ENCODE peak calls at places on chromosomes 6 and 20, in eight cellular contexts. Y, X, V, Z, T, H, U and Q are unnamed samples.
A peak's percentile ranks its signal among the peaks of the same experiment; 100 is the strongest.

GRCh38 chr6:169224716-169225115 is 28.9 kb downstream of the THBS2 start:
- DNase-seq in U (no peak), H (peak; percentile 59), T (no peak), Y (no peak), Z (no peak), X (no peak), V (no peak), Q (no peak)

GRCh38 chr6:54775586-54775985 is 71.0 kb upstream of the FAM83B start:
- DNase-seq in V (peak; percentile 18), T (no peak), U (no peak), H (no peak), Z (no peak), Y (no peak), X (no peak), Q (peak; percentile 5)

GRCh38 chr6:129498950-129499870 is 210.8 kb downstream of the ARHGAP18 start:
- DNase-seq in X (no peak), Y (peak; percentile 74), U (no peak), T (no peak), V (peak; percentile 63), Z (no peak), H (no peak), Q (peak; percentile 86)

GRCh38 chr20:17227199-17227535 is 327 bp downstream of the PCSK2 start:
- DNase-seq in V (no peak), U (no peak), X (no peak), H (no peak), Y (peak; percentile 5), Z (no peak), T (no peak), Q (peak; percentile 11)

GRCh38 chr20:46377532-46377931 is 28.9 kb downstream of the ELMO2 start:
- DNase-seq in T (no peak), Y (no peak), V (no peak), U (no peak), X (no peak), Z (no peak), H (no peak), Q (no peak)

GRCh38 chr6:38387994-38388393 is 251.7 kb downstream of the BTBD9 start:
- DNase-seq in V (peak; percentile 57), H (no peak), Z (no peak), U (no peak), Y (peak; percentile 43), X (no peak), T (no peak), Q (peak; percentile 96)

GRCh38 chr6:130520801-130521200 is 155.0 kb downstream of the TMEM200A start:
- DNase-seq in Y (no peak), H (no peak), X (no peak), T (no peak), V (no peak), U (no peak), Z (no peak), Q (no peak)

GRCh38 chr6:89197141-89197540 is 20.0 kb downstream of the GABRR1 start:
- DNase-seq in V (no peak), T (no peak), X (no peak), Z (no peak), H (no peak), Y (no peak), U (no peak), Q (no peak)

GRCh38 chr6:108027594-108027993 is 46.9 kb downstream of the OSTM1 start:
- DNase-seq in U (no peak), T (no peak), H (no peak), Y (no peak), V (peak; percentile 6), Z (no peak), X (peak; percentile 70), Q (no peak)

GRCh38 chr6:414447-414846 is 22.9 kb downstream of the IRF4 start:
- DNase-seq in U (no peak), H (no peak), T (no peak), X (no peak), Y (no peak), V (no peak), Z (no peak), Q (no peak)

GRCh38 chr6:47242483-47243386 is 67.0 kb downstream of the TNFRSF21 start:
- DNase-seq in Z (peak; percentile 72), V (peak; percentile 95), U (peak; percentile 74), H (peak; percentile 96), T (peak; percentile 89), X (peak; percentile 92), Y (peak; percentile 92), Q (peak; percentile 75)

GRCh38 chr6:118784641-118785164 is 109.2 kb upstream of the ASF1A start:
- DNase-seq in V (no peak), H (no peak), X (no peak), U (no peak), T (peak; percentile 21), Y (no peak), Z (no peak), Q (no peak)

DNA sequence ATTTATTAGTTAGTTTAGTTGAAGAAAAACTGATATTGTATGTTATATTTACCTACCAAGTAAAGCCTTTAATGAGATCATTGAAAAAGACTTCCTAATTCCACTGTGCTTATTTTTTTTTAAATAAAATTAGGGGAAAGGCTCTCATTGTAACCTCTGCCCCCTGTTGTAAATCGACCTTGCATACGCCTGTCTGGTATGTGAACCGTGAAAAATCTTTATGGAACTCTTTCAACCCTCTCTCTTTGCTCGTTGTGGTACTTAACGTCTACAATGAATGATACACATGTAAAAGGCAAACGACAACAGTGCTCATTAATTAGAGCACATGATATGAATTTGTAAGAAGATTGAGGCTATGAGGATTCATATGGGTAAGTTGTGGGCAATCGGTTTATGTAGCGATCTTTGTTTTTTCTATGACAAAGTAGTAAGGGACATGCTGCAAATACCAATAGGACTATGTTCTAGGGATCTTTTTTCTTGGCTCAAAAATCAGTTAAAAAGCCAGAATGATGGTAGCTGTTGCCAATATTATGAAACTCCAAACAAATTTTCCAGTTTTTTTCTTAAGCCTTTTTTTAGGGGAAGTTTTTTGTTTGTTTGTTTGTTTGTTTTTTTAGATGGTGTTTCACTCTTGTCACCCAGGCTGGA is 119.0 kb upstream of the MCHR2 start:
- DNase-seq in X (no peak), H (no peak), Y (no peak), U (no peak), T (no peak), V (no peak), Z (no peak), Q (no peak)
- H3K4me1 ChIP-seq in X (no peaks in the 10 kb centered on the region), H (no peaks in the 10 kb centered on the region), Y (no peaks in the 10 kb centered on the region), U (no peaks in the 10 kb centered on the region), T (no peaks in the 10 kb centered on the region), V (no peaks in the 10 kb centered on the region), Z (no peaks in the 10 kb centered on the region), Q (peaks cover 21% of the 10 kb centered on the region)

DNA sequence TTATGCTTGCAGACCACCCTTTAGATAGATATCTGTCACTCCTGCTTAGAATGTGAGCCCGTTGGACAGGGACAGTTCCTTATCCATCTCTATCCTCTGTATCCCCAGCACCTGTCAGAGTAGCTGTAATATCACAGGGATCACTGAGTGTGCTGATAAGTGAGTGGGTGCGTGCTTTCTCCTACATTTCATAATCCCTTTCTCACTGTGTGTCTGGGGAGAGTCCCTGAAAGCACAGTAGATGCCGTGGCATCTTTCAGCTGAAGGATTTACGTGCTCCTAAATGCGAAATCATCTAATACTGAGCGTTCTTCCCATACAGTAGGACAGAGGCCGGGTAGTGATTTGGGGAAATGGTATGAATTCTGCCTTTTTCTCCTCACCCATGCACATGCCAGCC is 198.9 kb upstream of the SASH1 start:
- DNase-seq in U (no peak), H (no peak), X (no peak), V (no peak), T (no peak), Z (no peak), Y (no peak), Q (no peak)
- H3K4me3 ChIP-seq in U (no peak overlapping the region), H (no peak overlapping the region), X (no peak overlapping the region), V (no peak overlapping the region), T (no peak overlapping the region), Z (no peak overlapping the region), Y (no peak overlapping the region), Q (no peak overlapping the region)

DNA sequence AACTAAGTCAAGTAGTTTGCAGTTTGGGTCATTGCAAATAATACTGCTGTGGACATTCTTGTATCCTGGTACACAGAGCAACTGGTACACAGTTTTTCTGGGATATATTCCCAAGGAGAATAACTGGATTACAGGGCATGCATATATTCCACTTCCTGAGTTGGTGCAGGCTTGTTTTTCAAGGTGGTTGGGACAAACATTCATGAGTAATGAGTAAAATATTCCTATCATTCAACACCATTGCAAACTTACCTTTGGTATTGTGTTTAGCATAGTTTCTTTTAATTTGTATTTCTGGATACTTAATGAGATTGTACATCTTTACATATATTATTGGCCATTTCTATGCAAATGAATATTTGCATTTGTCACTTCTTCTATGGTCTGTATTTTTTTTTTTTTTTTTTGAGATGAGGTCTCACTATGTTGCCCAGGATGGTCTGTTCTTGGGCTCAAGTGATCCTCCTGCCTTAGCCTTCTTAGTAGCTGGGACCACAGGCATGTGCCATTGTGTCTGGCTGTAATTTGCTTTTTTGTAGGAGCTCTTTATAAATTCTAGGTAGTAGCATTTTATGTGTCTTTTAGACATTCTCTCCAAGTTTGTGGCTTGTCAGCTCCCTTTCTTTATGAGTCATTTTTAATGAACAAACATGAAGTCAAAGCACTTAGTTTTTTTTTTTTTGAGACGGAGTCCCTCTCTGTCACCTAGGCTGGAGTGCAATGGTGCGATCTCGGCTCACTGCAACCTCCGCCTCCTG is 158.7 kb downstream of the SOX4 start:
- DNase-seq in Y (no peak), V (peak; percentile 75), Z (no peak), X (no peak), T (no peak), U (no peak), H (no peak), Q (peak; percentile 7)
- H3K4me1 ChIP-seq in Y (peaks cover 33% of the 10 kb centered on the region), V (peaks cover 7% of the 10 kb centered on the region), Z (no peaks in the 10 kb centered on the region), X (peaks cover 5% of the 10 kb centered on the region), T (peaks cover 14% of the 10 kb centered on the region), U (no peaks in the 10 kb centered on the region), H (peaks cover 77% of the 10 kb centered on the region), Q (no peaks in the 10 kb centered on the region)

GRCh38 chr20:32333181-32333987 is 24.7 kb upstream of the ASXL1 start:
- DNase-seq in X (no peak), T (no peak), H (no peak), U (no peak), V (peak; percentile 43), Z (peak; percentile 81), Y (no peak), Q (no peak)
- H3K4me3 ChIP-seq in X (no peak overlapping the region), T (no peak overlapping the region), H (no peak overlapping the region), U (no peak overlapping the region), V (no peak overlapping the region), Z (no peak overlapping the region), Y (no peak overlapping the region), Q (no peak overlapping the region)